ENCODE peak calls at places on chromosomes 5 and 9, in seven cellular contexts. One of them, this sample, is unnamed.

GRCh38 chr9:105157178-105157583 is 87.3 kb upstream of the SLC44A1 start:
- DNase-seq in esophagus muscularis mucosa: no peak
- DNase-seq in activated T-cell treated with anti-CD3 and anti-CD28 coated beads for 1 hour: no peak
- DNase-seq in H7: peak
- DNase-seq in GM04504: peak
- DNase-seq in cardiac fibroblast: peak
- DNase-seq in hypothalamus: peak
- DNase-seq in this sample: peak

GRCh38 chr5:132000677-132001453 is 10.6 kb downstream of the ACSL6 start:
- DNase-seq in esophagus muscularis mucosa: no peak
- DNase-seq in activated T-cell treated with anti-CD3 and anti-CD28 coated beads for 1 hour: no peak
- DNase-seq in H7: no peak
- DNase-seq in GM04504: no peak
- DNase-seq in cardiac fibroblast: no peak
- DNase-seq in hypothalamus: no peak
- DNase-seq in this sample: no peak

GRCh38 chr5:177431317-177432142 is 5.1 kb downstream of the GRK6 start:
- DNase-seq in esophagus muscularis mucosa: no peak
- DNase-seq in activated T-cell treated with anti-CD3 and anti-CD28 coated beads for 1 hour: peak
- DNase-seq in H7: no peak
- DNase-seq in GM04504: no peak
- DNase-seq in cardiac fibroblast: no peak
- DNase-seq in hypothalamus: no peak
- DNase-seq in this sample: no peak

GRCh38 chr9:37406603-37407401 is 15.7 kb upstream of the GRHPR start:
- DNase-seq in esophagus muscularis mucosa: no peak
- DNase-seq in activated T-cell treated with anti-CD3 and anti-CD28 coated beads for 1 hour: no peak
- DNase-seq in H7: no peak
- DNase-seq in GM04504: no peak
- DNase-seq in cardiac fibroblast: no peak
- DNase-seq in hypothalamus: no peak
- DNase-seq in this sample: no peak

GRCh38 chr9:134959971-134960310 is 42.2 kb upstream of the FCN1 start:
- DNase-seq in esophagus muscularis mucosa: no peak
- DNase-seq in activated T-cell treated with anti-CD3 and anti-CD28 coated beads for 1 hour: no peak
- DNase-seq in H7: peak
- DNase-seq in GM04504: no peak
- DNase-seq in cardiac fibroblast: no peak
- DNase-seq in hypothalamus: no peak
- DNase-seq in this sample: no peak

GRCh38 chr9:99400184-99400731 is 178.2 kb downstream of the SEC61B start:
- DNase-seq in esophagus muscularis mucosa: no peak
- DNase-seq in activated T-cell treated with anti-CD3 and anti-CD28 coated beads for 1 hour: no peak
- DNase-seq in H7: peak
- DNase-seq in GM04504: no peak
- DNase-seq in cardiac fibroblast: peak
- DNase-seq in hypothalamus: no peak
- DNase-seq in this sample: peak

GRCh38 chr5:173498286-173498685 is 118.2 kb downstream of the BOD1 start:
- DNase-seq in esophagus muscularis mucosa: peak
- DNase-seq in activated T-cell treated with anti-CD3 and anti-CD28 coated beads for 1 hour: no peak
- DNase-seq in H7: no peak
- DNase-seq in GM04504: peak
- DNase-seq in cardiac fibroblast: peak
- DNase-seq in hypothalamus: no peak
- DNase-seq in this sample: peak

GRCh38 chr5:34621280-34622045 is 34.7 kb upstream of the RAI14 start:
- DNase-seq in esophagus muscularis mucosa: no peak
- DNase-seq in activated T-cell treated with anti-CD3 and anti-CD28 coated beads for 1 hour: no peak
- DNase-seq in H7: no peak
- DNase-seq in GM04504: no peak
- DNase-seq in cardiac fibroblast: peak
- DNase-seq in hypothalamus: no peak
- DNase-seq in this sample: no peak

GRCh38 chr9:113519401-113520108 is 56.0 kb downstream of the RGS3 start:
- DNase-seq in esophagus muscularis mucosa: no peak
- DNase-seq in activated T-cell treated with anti-CD3 and anti-CD28 coated beads for 1 hour: no peak
- DNase-seq in H7: no peak
- DNase-seq in GM04504: no peak
- DNase-seq in cardiac fibroblast: no peak
- DNase-seq in hypothalamus: no peak
- DNase-seq in this sample: peak

GRCh38 chr5:119398713-119399492 is 43.1 kb downstream of the TNFAIP8 start:
- DNase-seq in esophagus muscularis mucosa: no peak
- DNase-seq in activated T-cell treated with anti-CD3 and anti-CD28 coated beads for 1 hour: no peak
- DNase-seq in H7: no peak
- DNase-seq in GM04504: no peak
- DNase-seq in cardiac fibroblast: peak
- DNase-seq in hypothalamus: no peak
- DNase-seq in this sample: peak

GRCh38 chr9:129891519-129891918 is 56.3 kb downstream of the USP20 start:
- DNase-seq in esophagus muscularis mucosa: no peak
- DNase-seq in activated T-cell treated with anti-CD3 and anti-CD28 coated beads for 1 hour: no peak
- DNase-seq in H7: no peak
- DNase-seq in GM04504: no peak
- DNase-seq in cardiac fibroblast: no peak
- DNase-seq in hypothalamus: no peak
- DNase-seq in this sample: no peak

GRCh38 chr5:74950836-74951515 is 84.8 kb upstream of the FAM169A start:
- DNase-seq in esophagus muscularis mucosa: no peak
- DNase-seq in activated T-cell treated with anti-CD3 and anti-CD28 coated beads for 1 hour: no peak
- DNase-seq in H7: no peak
- DNase-seq in GM04504: no peak
- DNase-seq in cardiac fibroblast: no peak
- DNase-seq in hypothalamus: no peak
- DNase-seq in this sample: no peak

GRCh38 chr5:148747536-148747906 is 78.9 kb upstream of the ADRB2 start:
- DNase-seq in esophagus muscularis mucosa: no peak
- DNase-seq in activated T-cell treated with anti-CD3 and anti-CD28 coated beads for 1 hour: no peak
- DNase-seq in H7: no peak
- DNase-seq in GM04504: no peak
- DNase-seq in cardiac fibroblast: no peak
- DNase-seq in hypothalamus: no peak
- DNase-seq in this sample: no peak

GRCh38 chr5:134371834-134372340 is 518 bp downstream of the UBE2B start:
- DNase-seq in esophagus muscularis mucosa: no peak
- DNase-seq in activated T-cell treated with anti-CD3 and anti-CD28 coated beads for 1 hour: peak
- DNase-seq in H7: peak
- DNase-seq in GM04504: peak
- DNase-seq in cardiac fibroblast: peak
- DNase-seq in hypothalamus: peak
- DNase-seq in this sample: peak

GRCh38 chr5:146707316-146707715 is 171.2 kb downstream of the PPP2R2B start:
- DNase-seq in esophagus muscularis mucosa: no peak
- DNase-seq in activated T-cell treated with anti-CD3 and anti-CD28 coated beads for 1 hour: no peak
- DNase-seq in H7: no peak
- DNase-seq in GM04504: no peak
- DNase-seq in cardiac fibroblast: no peak
- DNase-seq in hypothalamus: no peak
- DNase-seq in this sample: no peak

GRCh38 chr9:110141118-110141797 is 66.7 kb downstream of the C9orf152 start:
- DNase-seq in esophagus muscularis mucosa: no peak
- DNase-seq in activated T-cell treated with anti-CD3 and anti-CD28 coated beads for 1 hour: no peak
- DNase-seq in H7: no peak
- DNase-seq in GM04504: peak
- DNase-seq in cardiac fibroblast: peak
- DNase-seq in hypothalamus: no peak
- DNase-seq in this sample: peak

GRCh38 chr5:132180134-132180745 is 47.4 kb downstream of the P4HA2 start:
- DNase-seq in esophagus muscularis mucosa: no peak
- DNase-seq in activated T-cell treated with anti-CD3 and anti-CD28 coated beads for 1 hour: no peak
- DNase-seq in H7: peak
- DNase-seq in GM04504: peak
- DNase-seq in cardiac fibroblast: peak
- DNase-seq in hypothalamus: no peak
- DNase-seq in this sample: peak

GRCh38 chr9:114364528-114365041 is 23.2 kb downstream of the AKNA start:
- DNase-seq in esophagus muscularis mucosa: no peak
- DNase-seq in activated T-cell treated with anti-CD3 and anti-CD28 coated beads for 1 hour: no peak
- DNase-seq in H7: no peak
- DNase-seq in GM04504: no peak
- DNase-seq in cardiac fibroblast: no peak
- DNase-seq in hypothalamus: no peak
- DNase-seq in this sample: no peak

GRCh38 chr5:98767563-98767962 is 5.9 kb upstream of the RGMB start:
- DNase-seq in esophagus muscularis mucosa: no peak
- DNase-seq in activated T-cell treated with anti-CD3 and anti-CD28 coated beads for 1 hour: no peak
- DNase-seq in H7: no peak
- DNase-seq in GM04504: no peak
- DNase-seq in cardiac fibroblast: no peak
- DNase-seq in hypothalamus: no peak
- DNase-seq in this sample: no peak

GRCh38 chr5:57181151-57181550 is 7.3 kb downstream of the GPBP1 start:
- DNase-seq in esophagus muscularis mucosa: no peak
- DNase-seq in activated T-cell treated with anti-CD3 and anti-CD28 coated beads for 1 hour: no peak
- DNase-seq in H7: no peak
- DNase-seq in GM04504: no peak
- DNase-seq in cardiac fibroblast: no peak
- DNase-seq in hypothalamus: no peak
- DNase-seq in this sample: no peak

GRCh38 chr5:10607666-10608442 is 44.0 kb downstream of the ANKRD33B start:
- DNase-seq in esophagus muscularis mucosa: no peak
- DNase-seq in activated T-cell treated with anti-CD3 and anti-CD28 coated beads for 1 hour: no peak
- DNase-seq in H7: peak
- DNase-seq in GM04504: peak
- DNase-seq in cardiac fibroblast: peak
- DNase-seq in hypothalamus: no peak
- DNase-seq in this sample: peak

GRCh38 chr9:121349009-121349408 is 21.0 kb downstream of the STOM start:
- DNase-seq in esophagus muscularis mucosa: no peak
- DNase-seq in activated T-cell treated with anti-CD3 and anti-CD28 coated beads for 1 hour: no peak
- DNase-seq in H7: no peak
- DNase-seq in GM04504: no peak
- DNase-seq in cardiac fibroblast: no peak
- DNase-seq in hypothalamus: no peak
- DNase-seq in this sample: no peak

GRCh38 chr5:109247943-109248342 is 161.8 kb downstream of the PJA2 start:
- DNase-seq in esophagus muscularis mucosa: no peak
- DNase-seq in activated T-cell treated with anti-CD3 and anti-CD28 coated beads for 1 hour: no peak
- DNase-seq in H7: no peak
- DNase-seq in GM04504: no peak
- DNase-seq in cardiac fibroblast: no peak
- DNase-seq in hypothalamus: no peak
- DNase-seq in this sample: no peak

GRCh38 chr5:71891856-71892255 is 172.8 kb downstream of the CARTPT start:
- DNase-seq in esophagus muscularis mucosa: peak
- DNase-seq in activated T-cell treated with anti-CD3 and anti-CD28 coated beads for 1 hour: no peak
- DNase-seq in H7: no peak
- DNase-seq in GM04504: no peak
- DNase-seq in cardiac fibroblast: peak
- DNase-seq in hypothalamus: no peak
- DNase-seq in this sample: no peak

GRCh38 chr5:154487541-154487940 is 9.5 kb upstream of the HAND1 start:
- DNase-seq in esophagus muscularis mucosa: no peak
- DNase-seq in activated T-cell treated with anti-CD3 and anti-CD28 coated beads for 1 hour: no peak
- DNase-seq in H7: no peak
- DNase-seq in GM04504: no peak
- DNase-seq in cardiac fibroblast: no peak
- DNase-seq in hypothalamus: no peak
- DNase-seq in this sample: no peak

GRCh38 chr9:272251-273213 is 57.9 kb downstream of the DOCK8 start:
- DNase-seq in esophagus muscularis mucosa: no peak
- DNase-seq in activated T-cell treated with anti-CD3 and anti-CD28 coated beads for 1 hour: peak
- DNase-seq in H7: no peak
- DNase-seq in GM04504: no peak
- DNase-seq in cardiac fibroblast: no peak
- DNase-seq in hypothalamus: no peak
- DNase-seq in this sample: no peak

GRCh38 chr9:37801287-37801850 is 772 bp downstream of the DCAF10 start:
- DNase-seq in esophagus muscularis mucosa: no peak
- DNase-seq in activated T-cell treated with anti-CD3 and anti-CD28 coated beads for 1 hour: no peak
- DNase-seq in H7: peak
- DNase-seq in GM04504: no peak
- DNase-seq in cardiac fibroblast: peak
- DNase-seq in hypothalamus: no peak
- DNase-seq in this sample: peak

GRCh38 chr5:135127604-135128240 is 93.7 kb upstream of the PITX1 start:
- DNase-seq in esophagus muscularis mucosa: no peak
- DNase-seq in activated T-cell treated with anti-CD3 and anti-CD28 coated beads for 1 hour: no peak
- DNase-seq in H7: no peak
- DNase-seq in GM04504: peak
- DNase-seq in cardiac fibroblast: peak
- DNase-seq in hypothalamus: no peak
- DNase-seq in this sample: peak

GRCh38 chr5:179817071-179817840 is 3.4 kb upstream of the SQSTM1 start:
- DNase-seq in esophagus muscularis mucosa: peak
- DNase-seq in activated T-cell treated with anti-CD3 and anti-CD28 coated beads for 1 hour: no peak
- DNase-seq in H7: peak
- DNase-seq in GM04504: no peak
- DNase-seq in cardiac fibroblast: no peak
- DNase-seq in hypothalamus: no peak
- DNase-seq in this sample: no peak

GRCh38 chr9:35226685-35227084 is 64.9 kb downstream of the UNC13B start:
- DNase-seq in esophagus muscularis mucosa: no peak
- DNase-seq in activated T-cell treated with anti-CD3 and anti-CD28 coated beads for 1 hour: no peak
- DNase-seq in H7: no peak
- DNase-seq in GM04504: no peak
- DNase-seq in cardiac fibroblast: no peak
- DNase-seq in hypothalamus: no peak
- DNase-seq in this sample: no peak

GRCh38 chr9:121773954-121774714 is 122.7 kb downstream of the DAB2IP start:
- DNase-seq in esophagus muscularis mucosa: no peak
- DNase-seq in activated T-cell treated with anti-CD3 and anti-CD28 coated beads for 1 hour: no peak
- DNase-seq in H7: no peak
- DNase-seq in GM04504: no peak
- DNase-seq in cardiac fibroblast: no peak
- DNase-seq in hypothalamus: no peak
- DNase-seq in this sample: no peak

GRCh38 chr5:75558972-75559632 is 47.4 kb downstream of the POLK start:
- DNase-seq in esophagus muscularis mucosa: no peak
- DNase-seq in activated T-cell treated with anti-CD3 and anti-CD28 coated beads for 1 hour: no peak
- DNase-seq in H7: no peak
- DNase-seq in GM04504: no peak
- DNase-seq in cardiac fibroblast: peak
- DNase-seq in hypothalamus: no peak
- DNase-seq in this sample: no peak

GRCh38 chr5:67409342-67409741 is 212.7 kb upstream of the CD180 start:
- DNase-seq in esophagus muscularis mucosa: no peak
- DNase-seq in activated T-cell treated with anti-CD3 and anti-CD28 coated beads for 1 hour: no peak
- DNase-seq in H7: no peak
- DNase-seq in GM04504: no peak
- DNase-seq in cardiac fibroblast: no peak
- DNase-seq in hypothalamus: no peak
- DNase-seq in this sample: no peak

GRCh38 chr5:107717816-107718215 is 47.1 kb upstream of the EFNA5 start:
- DNase-seq in esophagus muscularis mucosa: no peak
- DNase-seq in activated T-cell treated with anti-CD3 and anti-CD28 coated beads for 1 hour: no peak
- DNase-seq in H7: no peak
- DNase-seq in GM04504: no peak
- DNase-seq in cardiac fibroblast: no peak
- DNase-seq in hypothalamus: no peak
- DNase-seq in this sample: no peak

GRCh38 chr9:112411626-112412027 is 31.7 kb downstream of the HSDL2 start:
- DNase-seq in esophagus muscularis mucosa: no peak
- DNase-seq in activated T-cell treated with anti-CD3 and anti-CD28 coated beads for 1 hour: no peak
- DNase-seq in H7: no peak
- DNase-seq in GM04504: peak
- DNase-seq in cardiac fibroblast: no peak
- DNase-seq in hypothalamus: no peak
- DNase-seq in this sample: peak

GRCh38 chr5:137836997-137837396 is 30.7 kb upstream of the MYOT start:
- DNase-seq in esophagus muscularis mucosa: no peak
- DNase-seq in activated T-cell treated with anti-CD3 and anti-CD28 coated beads for 1 hour: no peak
- DNase-seq in H7: no peak
- DNase-seq in GM04504: no peak
- DNase-seq in cardiac fibroblast: peak
- DNase-seq in hypothalamus: no peak
- DNase-seq in this sample: peak

GRCh38 chr9:94588681-94589080 is 4.9 kb downstream of the FBP2 start:
- DNase-seq in esophagus muscularis mucosa: no peak
- DNase-seq in activated T-cell treated with anti-CD3 and anti-CD28 coated beads for 1 hour: no peak
- DNase-seq in H7: no peak
- DNase-seq in GM04504: no peak
- DNase-seq in cardiac fibroblast: no peak
- DNase-seq in hypothalamus: no peak
- DNase-seq in this sample: no peak

GRCh38 chr5:139182528-139183296 is 15.5 kb downstream of the SIL1 start:
- DNase-seq in esophagus muscularis mucosa: no peak
- DNase-seq in activated T-cell treated with anti-CD3 and anti-CD28 coated beads for 1 hour: no peak
- DNase-seq in H7: no peak
- DNase-seq in GM04504: no peak
- DNase-seq in cardiac fibroblast: no peak
- DNase-seq in hypothalamus: no peak
- DNase-seq in this sample: no peak